ENCODE peak calls at places on chromosomes 5 and 9, in ten cellular contexts. O is HTR-8/SVneo; U is G401; G is endothelial cell; E is T-cell; W is HT1080; K is ACHN; D is dermis blood vessel endothelial cell; H is CD8-positive, alpha-beta T cell; C is foreskin fibroblast. T is an unnamed sample.

GRCh38 chr5:73823508-73823925 is 197.5 kb downstream of the ARHGEF28 start:
- DNase-seq in O (no peak), U (no peak), G (no peak), E (no peak), W (peak; percentile 48), K (peak; percentile 88), D (peak; percentile 35), H (no peak), C (peak; percentile 27), T (no peak)

GRCh38 chr5:172166030-172166429 is 22.0 kb downstream of the STK10 start:
- DNase-seq in O (no peak), U (no peak), G (no peak), E (no peak), W (no peak), K (no peak), D (no peak), H (no peak), C (no peak), T (no peak)

GRCh38 chr5:133546500-133546899 is 65.8 kb downstream of the FSTL4 start:
- DNase-seq in O (no peak), U (no peak), G (no peak), E (no peak), W (no peak), K (no peak), D (no peak), H (no peak), C (no peak), T (no peak)

GRCh38 chr5:158165647-158166046 is 306.7 kb upstream of the CLINT1 start:
- DNase-seq in O (no peak), U (no peak), G (no peak), E (no peak), W (no peak), K (no peak), D (no peak), H (no peak), C (no peak), T (no peak)

GRCh38 chr5:65808261-65808741 is 86.3 kb downstream of the NLN start:
- DNase-seq in O (no peak), U (peak; percentile 81), G (no peak), E (no peak), W (no peak), K (no peak), D (no peak), H (no peak), C (peak; percentile 69), T (no peak)

GRCh38 chr5:19771174-19771835 is 216.7 kb downstream of the CDH18 start:
- DNase-seq in O (no peak), U (no peak), G (no peak), E (no peak), W (peak; percentile 14), K (peak; percentile 2), D (no peak), H (no peak), C (no peak), T (no peak)

GRCh38 chr5:21661129-21661528 is 1192.0 kb downstream of the CDH12 start:
- DNase-seq in O (no peak), U (no peak), G (no peak), E (no peak), W (no peak), K (no peak), D (no peak), H (no peak), C (no peak), T (no peak)

GRCh38 chr5:20601678-20602100 is 613.7 kb upstream of the CDH18 start:
- DNase-seq in O (no peak), U (no peak), G (no peak), E (no peak), W (peak; percentile 64), K (peak; percentile 84), D (no peak), H (no peak), C (no peak), T (peak; percentile 5)

GRCh38 chr5:133681896-133682295 is 69.6 kb upstream of the FSTL4 start:
- DNase-seq in O (no peak), U (no peak), G (no peak), E (no peak), W (no peak), K (no peak), D (no peak), H (peak; percentile 29), C (no peak), T (no peak)

GRCh38 chr9:121074370-121075250 is at the start of gene CNTRL:
- DNase-seq in O (peak; percentile 68), U (peak; percentile 85), G (peak; percentile 85), E (peak; percentile 78), W (peak; percentile 87), K (peak; percentile 89), D (peak; percentile 88), H (peak; percentile 85), C (peak; percentile 96), T (peak; percentile 88)

GRCh38 chr9:20355022-20355421 is 267.3 kb downstream of the MLLT3 start:
- DNase-seq in O (no peak), U (no peak), G (no peak), E (no peak), W (no peak), K (no peak), D (no peak), H (no peak), C (peak; percentile 86), T (peak; percentile 81)

GRCh38 chr5:54774281-54775171 is 210.9 kb downstream of the ESM1 start:
- DNase-seq in O (no peak), U (no peak), G (no peak), E (no peak), W (no peak), K (no peak), D (no peak), H (no peak), C (peak; percentile 48), T (peak; percentile 57)

GRCh38 chr9:4548796-4549725 is 58.8 kb downstream of the SLC1A1 start:
- DNase-seq in O (no peak), U (no peak), G (peak; percentile 57), E (no peak), W (peak; percentile 19), K (peak; percentile 18), D (peak; percentile 75), H (no peak), C (no peak), T (no peak)

GRCh38 chr5:35354751-35355150 is 124.5 kb upstream of the PRLR start:
- DNase-seq in O (peak; percentile 12), U (no peak), G (no peak), E (no peak), W (peak; percentile 1), K (no peak), D (no peak), H (no peak), C (no peak), T (no peak)

GRCh38 chr9:100086097-100086496 is 12.7 kb downstream of the ERP44 start:
- DNase-seq in O (no peak), U (no peak), G (no peak), E (no peak), W (no peak), K (no peak), D (no peak), H (no peak), C (no peak), T (no peak)

GRCh38 chr5:76716456-76717157 is 681 bp downstream of the F2R start:
- DNase-seq in O (no peak), U (no peak), G (peak; percentile 19), E (no peak), W (no peak), K (no peak), D (peak; percentile 69), H (peak; percentile 55), C (peak; percentile 47), T (no peak)

GRCh38 chr9:130394320-130394719 is 50.4 kb upstream of the ASS1 start:
- DNase-seq in O (no peak), U (no peak), G (no peak), E (no peak), W (no peak), K (no peak), D (no peak), H (no peak), C (no peak), T (no peak)

GRCh38 chr5:5266296-5266695 is 126.2 kb downstream of the ADAMTS16 start:
- DNase-seq in O (no peak), U (no peak), G (no peak), E (no peak), W (no peak), K (no peak), D (no peak), H (no peak), C (no peak), T (no peak)

GRCh38 chr9:72396247-72397091 is 31.5 kb upstream of the ZFAND5 start:
- DNase-seq in O (peak; percentile 24), U (peak; percentile 15), G (no peak), E (no peak), W (peak; percentile 23), K (no peak), D (peak; percentile 17), H (no peak), C (peak; percentile 76), T (peak; percentile 69)

GRCh38 chr5:11904270-11904906 is at the start of gene CTNND2:
- DNase-seq in O (peak; percentile 53), U (peak; percentile 88), G (peak; percentile 71), E (no peak), W (no peak), K (no peak), D (peak; percentile 5), H (no peak), C (peak; percentile 4), T (no peak)

GRCh38 chr5:1799110-1799601 is 481 bp downstream of the MRPL36 start:
- DNase-seq in O (peak; percentile 24), U (no peak), G (peak; percentile 23), E (peak; percentile 25), W (peak; percentile 38), K (peak; percentile 12), D (peak; percentile 30), H (no peak), C (peak; percentile 63), T (peak; percentile 44)

GRCh38 chr5:35031276-35031675 is 16.5 kb downstream of the AGXT2 start:
- DNase-seq in O (peak; percentile 45), U (no peak), G (no peak), E (no peak), W (peak; percentile 70), K (peak; percentile 41), D (no peak), H (no peak), C (peak; percentile 58), T (no peak)

GRCh38 chr5:181281077-181281983 is 20.4 kb upstream of the TRIM52 start:
- DNase-seq in O (no peak), U (no peak), G (peak; percentile 75), E (no peak), W (peak; percentile 66), K (no peak), D (no peak), H (no peak), C (no peak), T (no peak)

GRCh38 chr5:106292654-106293053 is 1378.1 kb downstream of the EFNA5 start:
- DNase-seq in O (no peak), U (no peak), G (no peak), E (no peak), W (peak; percentile 52), K (no peak), D (no peak), H (no peak), C (peak; percentile 73), T (peak; percentile 66)

GRCh38 chr5:61270510-61271165 is 61.4 kb upstream of the ZSWIM6 start:
- DNase-seq in O (no peak), U (no peak), G (no peak), E (no peak), W (no peak), K (no peak), D (peak; percentile 14), H (no peak), C (no peak), T (no peak)

GRCh38 chr5:55691265-55692105 is 20.6 kb downstream of the SLC38A9 start:
- DNase-seq in O (peak; percentile 43), U (peak; percentile 67), G (no peak), E (no peak), W (peak; percentile 9), K (peak; percentile 61), D (peak; percentile 69), H (no peak), C (peak; percentile 62), T (peak; percentile 61)

GRCh38 chr9:99127372-99128132 is 22.6 kb downstream of the TGFBR1 start:
- DNase-seq in O (no peak), U (no peak), G (no peak), E (no peak), W (peak; percentile 8), K (no peak), D (no peak), H (no peak), C (peak; percentile 66), T (peak; percentile 49)

GRCh38 chr5:15001512-15001911 is 129.9 kb upstream of the ANKH start:
- DNase-seq in O (no peak), U (no peak), G (no peak), E (no peak), W (no peak), K (no peak), D (no peak), H (no peak), C (no peak), T (no peak)

T was measured in LHCN-M2.